ENCODE peak calls at places on chromosome 12, in five cellular contexts. N is activated effector memory CD4-positive, alpha-beta T cell treated with anti-CD3 and anti-CD28 coated beads, Interleukin-2, amount 50 U/mL, for 16 hours; K is right cardiac atrium; E is activated CD8-positive, alpha-beta memory T cell treated with anti-CD3 and anti-CD28 coated beads, Interleukin-2, amount 10 ng/mL, durations not matched to agents 7 days and 5 days; O is thoracic aorta. U is an unnamed sample.

GRCh38 chr12:210277-211141 is 3.4 kb downstream of the SLC6A12 start:
- DNase-seq in N (no peak), E (no peak), O (no peak), K (peak), U (no peak)

GRCh38 chr12:83465632-83466031 is 778.9 kb downstream of the TMTC2 start:
- DNase-seq in N (no peak), E (no peak), K (no peak), O (no peak), U (no peak)

GRCh38 chr12:108839011-108839889 is 18.1 kb downstream of the SSH1 start:
- DNase-seq in N (no peak), E (no peak), K (peak), O (no peak), U (no peak)

GRCh38 chr12:97899956-97900355 is 437.4 kb downstream of the RMST start:
- DNase-seq in E (no peak), K (no peak), N (no peak), O (no peak), U (no peak)

GRCh38 chr12:6201199-6201608 is 1.0 kb downstream of the CD9 start:
- DNase-seq in E (no peak), N (no peak), K (peak), O (no peak), U (no peak)

GRCh38 chr12:77060136-77060882 is 5.1 kb downstream of the E2F7 start:
- DNase-seq in O (no peak), E (no peak), K (no peak), N (no peak), U (no peak)

GRCh38 chr12:24153041-24153440 is 203.6 kb upstream of the SOX5 start:
- DNase-seq in K (no peak), O (no peak), N (no peak), E (no peak), U (no peak)

GRCh38 chr12:16310934-16311333 is 33.4 kb upstream of the SLC15A5 start:
- DNase-seq in N (no peak), E (no peak), O (no peak), K (no peak), U (no peak)

GRCh38 chr12:31506907-31507306 is 84.0 kb downstream of the DENND5B start:
- DNase-seq in O (no peak), N (no peak), K (no peak), E (no peak), U (no peak)

GRCh38 chr12:108218911-108219310 is 89.8 kb downstream of the WSCD2 start:
- DNase-seq in N (no peak), O (no peak), K (no peak), E (no peak), U (no peak)

GRCh38 chr12:93819048-93819491 is 141.9 kb downstream of the CRADD start:
- DNase-seq in O (no peak), K (peak), E (no peak), N (no peak), U (no peak)

GRCh38 chr12:47080725-47081502 is 1.2 kb upstream of the AMIGO2 start:
- DNase-seq in N (peak), O (no peak), K (peak), E (peak), U (peak)

GRCh38 chr12:121214855-121215745 is 5.2 kb downstream of the P2RX4 start:
- DNase-seq in E (no peak), K (peak), O (no peak), N (no peak), U (no peak)

GRCh38 chr12:72264548-72265175 is 7.5 kb upstream of the TRHDE start:
- DNase-seq in N (no peak), O (no peak), K (no peak), E (no peak), U (no peak)

GRCh38 chr12:124761876-124762275 is 101.8 kb downstream of the SCARB1 start:
- DNase-seq in O (no peak), K (peak), E (no peak), N (no peak), U (no peak)

GRCh38 chr12:69686731-69687130 is 12.4 kb downstream of the BEST3 start:
- DNase-seq in O (no peak), E (no peak), K (no peak), N (no peak), U (no peak)

GRCh38 chr12:2834581-2835491 is at the start of gene NRIP2:
- DNase-seq in K (peak), O (no peak), E (no peak), N (no peak), U (no peak)

GRCh38 chr12:49974231-49974675 is 1.5 kb downstream of the AQP6 start:
- DNase-seq in K (peak), N (peak), O (no peak), E (no peak), U (no peak)

GRCh38 chr12:17235996-17236395 is 630.0 kb upstream of the LMO3 start:
- DNase-seq in N (no peak), K (no peak), E (no peak), O (no peak), U (no peak)

GRCh38 chr12:105986779-105987686 is 151.7 kb downstream of the NUAK1 start:
- DNase-seq in O (no peak), E (no peak), K (no peak), N (no peak), U (no peak)

GRCh38 chr12:3055712-3056467 is 21.3 kb upstream of the TSPAN9 start:
- DNase-seq in N (no peak), K (peak), O (no peak), E (no peak), U (no peak)

GRCh38 chr12:112900298-112901145 is 6.2 kb upstream of the OAS1 start:
- DNase-seq in E (peak), K (no peak), O (no peak), N (peak), U (peak)

U was measured in activated gamma-delta T cell treated with Interleukin-2 at 50 U/mL for 16 hours.